ENCODE peak calls at places on chromosomes 16 and 17, in four cellular contexts. K is effector memory CD4-positive, alpha-beta T cell; Z is psoas muscle; M is sigmoid colon. P is an unnamed sample.

GRCh38 chr16:48392407-48392806 is 7.2 kb upstream of the SIAH1 start:
- DNase-seq in K (no peak), Z (no peak), M (no peak), P (no peak)

GRCh38 chr17:53336281-53336680 is 486.4 kb upstream of the KIF2B start:
- DNase-seq in K (no peak), Z (no peak), M (no peak), P (no peak)

GRCh38 chr17:17161759-17162158 is 44.4 kb downstream of the PLD6 start:
- DNase-seq in K (no peak), Z (no peak), M (no peak), P (no peak)

GRCh38 chr17:39357488-39357887 is 43.9 kb downstream of the FBXL20 start:
- DNase-seq in K (no peak), Z (no peak), M (no peak), P (no peak)

GRCh38 chr17:14303343-14304221 is 2.7 kb downstream of the HS3ST3B1 start:
- DNase-seq in K (peak; percentile 40), Z (no peak), M (no peak), P (no peak)

GRCh38 chr17:68800731-68801130 is 154.5 kb downstream of the ABCA8 start:
- DNase-seq in K (no peak), Z (no peak), M (no peak), P (no peak)

GRCh38 chr16:8751481-8752311 is 45.7 kb downstream of the TMEM186 start:
- DNase-seq in K (no peak), Z (no peak), M (peak; percentile 24), P (no peak)

GRCh38 chr17:64148699-64149098 is 18.8 kb upstream of the ERN1 start:
- DNase-seq in K (no peak), Z (peak; percentile 50), M (no peak), P (no peak)

GRCh38 chr16:83727018-83727417 is 80.8 kb upstream of the HSBP1 start:
- DNase-seq in K (no peak), Z (no peak), M (no peak), P (peak; percentile 34)

GRCh38 chr16:81175325-81175891 is 63.1 kb upstream of the BCO1 start:
- DNase-seq in K (no peak), Z (no peak), M (no peak), P (no peak)

GRCh38 chr16:81353895-81354294 is 39.1 kb downstream of the GAN start:
- DNase-seq in K (no peak), Z (no peak), M (no peak), P (no peak)

GRCh38 chr17:4566785-4567184 is 6.4 kb upstream of the GGT6 start:
- DNase-seq in K (no peak), Z (no peak), M (no peak), P (peak; percentile 54)

GRCh38 chr17:38560503-38561318 is 45.0 kb downstream of the SRCIN1 start:
- DNase-seq in K (no peak), Z (no peak), M (no peak), P (no peak)

GRCh38 chr17:13544292-13544691 is 57.4 kb downstream of the HS3ST3A1 start:
- DNase-seq in K (no peak), Z (peak; percentile 30), M (peak; percentile 89), P (no peak)

GRCh38 chr17:251531-251930 is 70.1 kb upstream of the DOC2B start:
- DNase-seq in K (no peak), Z (no peak), M (peak; percentile 61), P (no peak)

GRCh38 chr16:89334988-89335802 is 117.7 kb downstream of the ZNF778 start:
- DNase-seq in K (no peak), Z (no peak), M (no peak), P (no peak)

GRCh38 chr17:34614698-34615097 is 35.3 kb downstream of the TMEM132E start:
- DNase-seq in K (no peak), Z (no peak), M (no peak), P (no peak)

GRCh38 chr16:29809031-29809747 is 2.8 kb upstream of the PRRT2 start:
- DNase-seq in K (no peak), Z (no peak), M (no peak), P (no peak)

GRCh38 chr16:1691956-1692355 is 13.9 kb downstream of the JPT2 start:
- DNase-seq in K (no peak), Z (no peak), M (no peak), P (no peak)
- H3K4me3 ChIP-seq in K (no peak overlapping the region), Z (no peak overlapping the region), M (no peak overlapping the region), P (no peak overlapping the region)

GRCh38 chr17:82035956-82036633 is 1.4 kb downstream of the DCXR start:
- DNase-seq in K (no peak), Z (peak; percentile 58), M (no peak), P (no peak)

GRCh38 chr17:82039695-82040299 is 2.3 kb upstream of the DCXR start:
- DNase-seq in K (no peak), Z (no peak), M (no peak), P (no peak)

GRCh38 chr17:82037113-82037888 is at the start of gene DCXR:
- DNase-seq in K (peak; percentile 92), Z (peak; percentile 99), M (peak; percentile 99), P (peak; percentile 91)

GRCh38 chr17:82036634-82037112 is 824 bp downstream of the DCXR start:
- DNase-seq in K (no peak), Z (no peak), M (no peak), P (no peak)

GRCh38 chr17:82037889-82038195 is 345 bp upstream of the DCXR start:
- DNase-seq in K (no peak), Z (no peak), M (no peak), P (no peak)
- H3K4me3 ChIP-seq in K (peak overlapping the region; percentile 77), Z (peak overlapping the region; percentile 70), M (peak overlapping the region; percentile 77), P (peak overlapping the region; percentile 75)

DNA sequence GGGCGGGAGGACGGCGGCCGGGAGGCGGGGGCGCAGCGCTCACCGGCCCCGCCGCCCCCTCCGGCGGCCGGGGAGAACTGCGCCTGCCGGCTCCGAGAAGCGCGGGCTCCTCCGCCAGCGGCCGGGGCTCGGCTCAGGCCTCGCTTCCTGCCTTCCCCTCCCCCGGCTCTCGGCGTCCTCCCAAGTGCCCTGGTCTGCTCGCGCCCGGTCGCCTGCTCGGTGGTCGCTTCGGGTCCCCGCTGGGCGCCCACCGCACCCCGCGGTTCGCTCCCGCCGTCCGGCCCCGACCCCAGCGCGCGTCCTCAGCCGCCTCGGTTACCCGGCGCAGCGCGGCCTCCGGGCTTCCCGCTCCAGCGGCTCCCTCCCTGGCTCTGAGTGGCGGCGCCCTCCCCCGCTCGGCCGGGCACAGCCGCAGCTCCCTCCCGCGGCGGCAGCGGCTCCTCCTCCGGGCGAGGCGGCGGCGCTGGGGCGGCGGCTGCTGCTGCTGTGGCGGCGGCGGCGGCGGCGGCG is 294 bp downstream of the UBTF start:
- DNase-seq in K (peak; percentile 58), Z (peak; percentile 80), M (peak; percentile 82), P (peak; percentile 48)
- H3K4me3 ChIP-seq in K (peak overlapping the region; percentile 58), Z (peak overlapping the region; percentile 85), M (peak overlapping the region; percentile 95), P (peak overlapping the region; percentile 68)

DNA sequence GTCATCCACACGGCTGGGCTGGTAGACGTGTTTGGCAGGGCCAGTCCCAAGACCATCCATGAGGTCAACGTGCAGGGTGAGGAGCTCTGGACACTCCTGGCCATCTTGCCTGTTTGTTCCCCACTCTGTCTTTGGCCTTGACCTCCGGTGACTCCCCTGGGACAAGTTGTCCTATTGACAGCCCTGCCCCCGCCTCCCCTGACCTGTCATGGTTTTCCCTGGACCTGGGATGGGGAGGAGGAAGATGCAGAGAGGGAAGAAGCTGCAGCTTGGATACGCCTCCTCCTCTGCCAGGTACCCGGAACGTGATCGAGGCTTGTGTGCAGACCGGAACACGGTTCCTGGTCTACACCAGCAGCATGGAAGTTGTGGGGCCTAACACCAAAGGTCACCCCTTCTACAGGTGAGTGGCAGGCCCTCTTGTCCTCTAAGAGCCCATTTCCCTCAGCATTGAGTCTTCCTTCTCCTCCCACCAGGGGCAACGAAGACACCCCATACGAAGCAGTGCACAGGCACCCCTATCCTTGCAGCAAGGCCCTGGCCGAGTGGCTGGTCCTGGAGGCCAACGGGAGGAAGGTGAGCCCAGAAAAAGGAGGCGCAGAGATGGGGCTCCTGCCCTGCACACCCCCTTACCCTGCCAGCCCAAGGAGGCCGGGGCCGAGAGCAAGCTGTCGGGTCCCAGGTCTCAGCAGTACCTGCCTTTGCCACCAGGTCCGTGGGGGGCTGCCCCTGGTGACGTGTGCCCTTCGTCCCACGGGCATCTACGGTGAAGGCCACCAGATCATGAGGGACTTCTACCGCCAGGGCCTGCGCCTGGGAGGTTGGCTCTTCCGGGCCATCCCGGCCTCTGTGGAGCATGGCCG is 1.4 kb downstream of the HSD3B7 start:
- DNase-seq in K (no peak), Z (no peak), M (no peak), P (no peak)
- H3K4me3 ChIP-seq in K (no peak overlapping the region), Z (no peak overlapping the region), M (no peak overlapping the region), P (no peak overlapping the region)

DNA sequence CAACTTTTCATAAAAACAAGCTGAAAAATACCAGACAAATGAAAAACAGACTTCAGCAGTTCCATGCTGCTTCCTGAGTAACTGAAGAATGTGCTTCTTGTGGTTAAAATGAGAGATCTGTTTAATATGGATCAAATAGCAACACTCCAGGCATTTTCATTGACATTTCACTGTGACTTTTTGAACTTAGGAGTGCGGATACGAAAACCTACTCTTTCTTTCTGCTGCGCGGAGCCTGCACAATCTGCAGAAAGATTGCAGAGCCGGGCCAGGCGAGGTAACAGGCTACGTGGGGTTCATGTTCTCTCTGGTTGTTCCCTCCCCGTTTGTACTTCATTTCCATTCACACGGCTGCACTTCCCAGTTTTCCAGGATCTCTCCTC is 581 bp upstream of the PITPNC1 start:
- DNase-seq in K (no peak), Z (no peak), M (peak; percentile 68), P (no peak)
- H3K4me3 ChIP-seq in K (peak overlapping the region; percentile 81), Z (peak overlapping the region; percentile 88), M (peak overlapping the region; percentile 85), P (peak overlapping the region; percentile 80)

GRCh38 chr16:14196011-14196410 is 124.9 kb downstream of the MRTFB start:
- DNase-seq in K (no peak), Z (no peak), M (no peak), P (no peak)

GRCh38 chr16:14196539-14196938 is 125.4 kb downstream of the MRTFB start:
- DNase-seq in K (no peak), Z (no peak), M (no peak), P (peak; percentile 37)

GRCh38 chr16:14194706-14195105 is 123.6 kb downstream of the MRTFB start:
- DNase-seq in K (no peak), Z (no peak), M (no peak), P (no peak)

GRCh38 chr16:14198012-14198411 is 126.9 kb downstream of the MRTFB start:
- DNase-seq in K (no peak), Z (no peak), M (no peak), P (no peak)

GRCh38 chr16:14193316-14193871 is 122.3 kb downstream of the MRTFB start:
- DNase-seq in K (no peak), Z (no peak), M (no peak), P (peak; percentile 24)
- H3K4me3 ChIP-seq in K (peak overlapping the region; percentile 37), Z (peak overlapping the region; percentile 6), M (no peak overlapping the region), P (no peak overlapping the region)

DNA sequence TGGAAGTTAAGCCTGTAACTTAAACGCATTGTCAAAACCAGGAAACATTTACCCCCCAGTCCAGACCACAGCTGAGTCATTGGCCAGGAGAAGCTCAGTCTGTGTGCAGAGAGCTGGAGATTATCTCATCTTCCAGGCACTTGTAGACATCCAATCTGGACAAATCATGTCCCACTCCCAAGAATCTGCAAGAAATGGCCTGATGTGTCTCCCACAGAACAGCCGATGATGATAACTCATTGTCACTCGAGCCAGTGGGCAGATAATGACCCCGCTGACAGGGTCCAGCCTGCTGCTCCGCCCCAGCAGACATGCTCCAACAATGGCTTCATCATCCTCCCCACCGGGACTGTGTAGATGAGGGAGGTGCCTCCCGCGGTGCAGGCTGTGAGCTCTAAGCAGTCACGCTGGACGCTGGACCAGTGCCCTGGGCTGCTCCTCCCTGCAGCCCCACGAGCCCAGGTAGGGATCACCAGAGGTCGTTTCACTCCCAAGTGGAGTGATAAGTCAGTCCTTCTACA is 322.5 kb downstream of the C16orf95 start:
- DNase-seq in K (no peak), Z (no peak), M (peak; percentile 45), P (no peak)
- H3K4me3 ChIP-seq in K (no peak overlapping the region), Z (no peak overlapping the region), M (no peak overlapping the region), P (no peak overlapping the region)

P was measured in Jurkat, Clone E6-1.